ENCODE peak calls at places on chromosomes 4 and X, in nine cellular contexts. N is cardiac fibroblast, Q is HL-60, D is fibroblast of villous mesenchyme, P is astrocyte, Z is IMR-90, K is neural progenitor cell, M is MM.1S, C is SK-N-SH. J is an unnamed sample.

GRCh38 chrX:101347859-101348451 is 587 bp downstream of the TIMM8A start:
- DNase-seq in N (peak), Q (no peak), D (peak), P (peak), Z (peak), K (no peak), M (no peak), C (peak), J (peak)

GRCh38 chrX:113828470-113828869 is 755.4 kb upstream of the HTR2C start:
- DNase-seq in N (no peak), Q (no peak), D (no peak), P (no peak), Z (no peak), K (peak), M (no peak), C (no peak), J (no peak)

GRCh38 chrX:13165747-13166146 is 121.3 kb upstream of the FAM9C start:
- DNase-seq in N (no peak), Q (no peak), D (no peak), P (no peak), Z (no peak), K (peak), M (no peak), C (no peak), J (no peak)

GRCh38 chr4:26343041-26343403 is 22.2 kb downstream of the RBPJ start:
- DNase-seq in N (peak), Q (no peak), D (peak), P (peak), Z (peak), K (no peak), M (no peak), C (no peak), J (peak)

GRCh38 chr4:57100979-57101629 is 9.1 kb downstream of the IGFBP7 start:
- DNase-seq in N (peak), Q (no peak), D (peak), P (no peak), Z (no peak), K (no peak), M (no peak), C (peak), J (no peak)

GRCh38 chr4:138494931-138495330 is 252.8 kb upstream of the SLC7A11 start:
- DNase-seq in N (peak), Q (peak), D (peak), P (no peak), Z (peak), K (peak), M (no peak), C (no peak), J (peak)

GRCh38 chrX:24147165-24147564 is 2.4 kb upstream of the ZFX start:
- DNase-seq in N (no peak), Q (no peak), D (no peak), P (no peak), Z (no peak), K (no peak), M (no peak), C (no peak), J (no peak)

GRCh38 chrX:74138943-74139342 is 165.0 kb upstream of the ZCCHC13 start:
- DNase-seq in N (no peak), Q (no peak), D (no peak), P (no peak), Z (no peak), K (no peak), M (no peak), C (no peak), J (no peak)

GRCh38 chr4:188976644-188977115 is 837.4 kb downstream of the TRIML1 start:
- DNase-seq in N (peak), Q (no peak), D (peak), P (peak), Z (peak), K (peak), M (peak), C (no peak), J (peak)

GRCh38 chrX:14050704-14051103 is 21.0 kb upstream of the GEMIN8 start:
- DNase-seq in N (no peak), Q (no peak), D (no peak), P (no peak), Z (peak), K (no peak), M (no peak), C (no peak), J (no peak)

GRCh38 chrX:76279007-76279406 is 106.1 kb downstream of the PBDC1 start:
- DNase-seq in N (peak), Q (no peak), D (peak), P (peak), Z (peak), K (peak), M (peak), C (peak), J (peak)

GRCh38 chrX:12970691-12971202 is 4.2 kb upstream of the TMSB4X start:
- DNase-seq in N (peak), Q (no peak), D (peak), P (peak), Z (peak), K (peak), M (no peak), C (no peak), J (no peak)

GRCh38 chr4:80422727-80423404 is 87.3 kb downstream of the CFAP299 start:
- DNase-seq in N (no peak), Q (no peak), D (no peak), P (no peak), Z (no peak), K (no peak), M (peak), C (no peak), J (no peak)

DNA sequence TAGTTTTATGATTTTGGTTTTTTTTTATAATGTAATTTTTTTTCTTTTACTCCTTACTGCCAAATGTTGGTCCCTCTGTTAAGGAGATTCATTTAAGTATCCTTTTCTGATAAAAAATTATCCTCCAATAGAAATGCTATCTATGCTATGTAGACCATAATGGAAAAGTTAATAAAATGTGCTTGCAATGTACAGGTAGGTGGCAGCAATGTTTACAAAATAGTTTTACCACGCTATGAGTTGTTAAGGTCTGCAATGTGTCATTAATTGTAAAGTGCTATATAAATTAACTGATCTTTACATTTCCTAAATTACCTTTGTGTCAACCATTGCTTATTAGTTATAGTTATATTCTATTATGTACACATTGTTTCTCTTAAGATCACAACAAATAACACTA is 3.8 kb upstream of the CENPC start:
- DNase-seq in N (peak), Q (no peak), D (peak), P (peak), Z (no peak), K (no peak), M (peak), C (peak), J (peak)
- TF ChIP-seq CTCF in N (peak), Q (no peak), D (no peak), P (no peak), Z (peak), K (peak), M (peak), C (peak), J (peak)

GRCh38 chr4:3525532-3526430 is 6.4 kb downstream of the LRPAP1 start:
- DNase-seq in N (no peak), Q (no peak), D (no peak), P (no peak), Z (no peak), K (no peak), M (no peak), C (no peak), J (no peak)

GRCh38 chr4:3527101-3527913 is 4.9 kb downstream of the LRPAP1 start:
- DNase-seq in N (no peak), Q (no peak), D (no peak), P (no peak), Z (no peak), K (no peak), M (no peak), C (no peak), J (no peak)

GRCh38 chr4:3527914-3528876 is 4.0 kb downstream of the LRPAP1 start:
- DNase-seq in N (no peak), Q (no peak), D (no peak), P (no peak), Z (no peak), K (no peak), M (no peak), C (no peak), J (no peak)

GRCh38 chr4:3524920-3525319 is 7.3 kb downstream of the LRPAP1 start:
- DNase-seq in N (no peak), Q (no peak), D (peak), P (no peak), Z (no peak), K (no peak), M (no peak), C (no peak), J (no peak)

GRCh38 chr4:3526456-3526855 is 5.8 kb downstream of the LRPAP1 start:
- DNase-seq in N (no peak), Q (no peak), D (no peak), P (no peak), Z (no peak), K (no peak), M (no peak), C (no peak), J (no peak)
- H3K4me3 ChIP-seq in N (no peak), Q (no peak), D (no peak), P (no peak), Z (no peak), K (no peak), M (no peak), C (no peak), J (no peak)

DNA sequence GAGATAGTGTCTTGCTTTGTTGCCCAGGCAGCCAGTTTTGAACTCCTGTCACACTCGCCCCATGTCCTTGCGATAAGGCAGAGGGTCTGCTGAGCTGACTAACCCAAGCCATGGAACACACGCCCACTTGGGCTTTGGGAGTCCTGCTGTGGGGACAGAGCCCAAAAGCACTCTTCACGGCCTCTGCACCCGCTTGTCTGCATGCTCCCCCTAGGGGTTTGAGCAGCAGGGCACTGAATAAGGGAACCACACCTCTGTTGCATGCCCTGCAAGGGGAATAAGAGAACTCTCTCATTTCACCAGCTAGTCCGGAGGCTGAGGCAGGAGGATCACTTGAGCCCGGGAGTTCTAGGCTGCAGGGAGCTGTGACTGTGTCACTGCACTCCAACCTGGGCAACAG is 166.0 kb downstream of the STAG2 start:
- DNase-seq in N (no peak), Q (no peak), D (no peak), P (no peak), Z (no peak), K (no peak), M (no peak), C (no peak), J (no peak)
- TF ChIP-seq CTCF in N (no peak), Q (no peak), D (no peak), P (no peak), Z (no peak), K (no peak), M (no peak), C (no peak), J (no peak)

DNA sequence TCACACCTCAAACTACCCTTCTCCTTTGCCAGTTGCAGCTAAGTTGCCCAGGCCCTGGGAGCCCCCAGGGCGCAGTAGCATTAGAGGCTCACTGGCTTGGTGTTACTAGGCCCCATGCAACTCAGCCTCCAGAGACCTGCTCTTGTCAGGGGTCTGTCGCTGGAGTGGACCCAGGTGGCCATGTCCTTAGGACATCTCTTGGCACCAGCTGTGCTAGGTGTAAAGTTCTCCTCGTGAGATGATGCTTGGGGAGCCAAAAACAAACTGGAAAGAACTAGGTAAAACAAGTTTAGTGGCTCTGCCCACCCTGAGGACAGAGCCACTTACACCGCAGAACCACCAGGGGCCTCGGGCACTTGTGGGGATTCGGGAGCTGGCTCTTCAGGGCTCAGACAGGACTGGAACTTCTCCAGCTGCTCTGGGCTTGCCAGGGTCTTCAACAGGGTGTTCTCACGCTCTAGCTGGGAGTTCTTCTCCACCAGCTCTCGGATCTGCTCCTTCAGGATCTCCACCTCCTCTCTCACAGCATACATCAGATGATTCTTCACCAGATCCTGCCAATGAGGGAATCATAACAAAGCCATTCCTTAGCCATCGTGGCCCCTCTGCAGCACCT is 61.3 kb downstream of the TSC22D3 start:
- DNase-seq in N (peak), Q (no peak), D (peak), P (no peak), Z (no peak), K (no peak), M (no peak), C (no peak), J (no peak)
- H3K4me3 ChIP-seq in N (peak), Q (no peak), D (peak), P (no peak), Z (no peak), K (no peak), M (no peak), C (no peak), J (peak)

GRCh38 chrX:146278381-146278780 is 460.8 kb downstream of the SLITRK2 start:
- DNase-seq in N (no peak), Q (peak), D (no peak), P (no peak), Z (no peak), K (peak), M (peak), C (no peak), J (peak)
- TF ChIP-seq CTCF in N (no peak), Q (no peak), D (no peak), P (no peak), Z (no peak), K (peak), M (peak), C (no peak), J (no peak)

GRCh38 chr4:174451897-174452296 is 70.4 kb downstream of the HPGD start:
- DNase-seq in N (no peak), Q (no peak), D (no peak), P (no peak), Z (no peak), K (no peak), M (no peak), C (no peak), J (peak)
- H3K4me3 ChIP-seq in N (no peak), Q (no peak), D (no peak), P (no peak), Z (no peak), K (no peak), M (no peak), C (no peak), J (no peak)